ENCODE peak calls at places on chromosomes 2 and 18, in six cellular contexts. D is Panc1; Y is AG04449; K is T-helper 2 cell; N is GDM1; H is stimulated activated CD4-positive, alpha-beta T cell treated with anti-CD3 and anti-CD28 coated beads, Interleukin-2, amount 100 ng/mL, for 48 hours. U is an unnamed sample.

GRCh38 chr2:235444101-235444597 is 49.7 kb upstream of the AGAP1 start:
- DNase-seq in N (no peak), D (no peak), H (no peak), K (no peak), Y (no peak), U (no peak)

GRCh38 chr18:59846814-59847490 is 52.8 kb upstream of the PMAIP1 start:
- DNase-seq in Y (no peak), D (no peak), H (peak; percentile 19), N (no peak), K (no peak), U (no peak)

GRCh38 chr18:28357785-28358401 is 181.0 kb upstream of the CDH2 start:
- DNase-seq in N (no peak), Y (no peak), K (no peak), D (no peak), H (no peak), U (no peak)

GRCh38 chr18:26768388-26768787 is 97.1 kb downstream of the AQP4 start:
- DNase-seq in N (no peak), D (no peak), K (no peak), H (no peak), Y (no peak), U (no peak)

GRCh38 chr2:231293163-231293562 is 94.7 kb downstream of the ARMC9 start:
- DNase-seq in N (no peak), Y (no peak), H (no peak), D (no peak), K (no peak), U (no peak)

GRCh38 chr18:53864758-53865157 is 359.7 kb downstream of the MBD2 start:
- DNase-seq in K (no peak), N (no peak), Y (no peak), H (no peak), D (no peak), U (no peak)

GRCh38 chr2:28348149-28348567 is 44.5 kb upstream of the FOSL2 start:
- DNase-seq in Y (no peak), H (peak; percentile 23), N (peak; percentile 15), K (no peak), D (no peak), U (no peak)

GRCh38 chr18:36547544-36547943 is 250.0 kb downstream of the FHOD3 start:
- DNase-seq in N (no peak), Y (no peak), K (no peak), H (no peak), D (no peak), U (no peak)

GRCh38 chr2:186575302-186575701 is 14.6 kb upstream of the ITGAV start:
- DNase-seq in D (peak; percentile 79), N (peak; percentile 62), Y (peak; percentile 98), H (no peak), K (no peak), U (no peak)

GRCh38 chr18:3595282-3596273 is 145.6 kb downstream of the TGIF1 start:
- DNase-seq in N (no peak), H (no peak), Y (peak; percentile 83), D (peak; percentile 91), K (no peak), U (peak; percentile 9)

GRCh38 chr18:45782662-45783061 is 42.8 kb upstream of the SIGLEC15 start:
- DNase-seq in D (no peak), N (no peak), K (no peak), H (no peak), Y (no peak), U (no peak)

GRCh38 chr2:151114934-151115333 is 146.7 kb downstream of the RBM43 start:
- DNase-seq in Y (no peak), N (no peak), D (no peak), K (no peak), H (no peak), U (no peak)

GRCh38 chr18:76441002-76441667 is 53.9 kb downstream of the ZNF516 start:
- DNase-seq in H (no peak), N (no peak), Y (no peak), D (no peak), K (no peak), U (no peak)

GRCh38 chr2:216786676-216787075 is 73.2 kb downstream of the TNP1 start:
- DNase-seq in N (no peak), Y (no peak), D (no peak), H (no peak), K (no peak), U (no peak)

GRCh38 chr2:215624423-215624829 is 188.6 kb upstream of the FN1 start:
- DNase-seq in N (no peak), D (no peak), K (no peak), Y (peak; percentile 96), H (no peak), U (no peak)

U was measured in NK-92 treated with Interleukin-12 subunit alpha and Interleukin-12 subunit beta, amount 100 ng/mL, for 24 hours.